ENCODE peak calls at places on chromosome 1, in five cellular contexts. N is trophoblast cell, V is IMR-90, A is tibial artery, W is spleen. R is an unnamed sample.

GRCh38 chr1:214463596-214463995 is 87.8 kb downstream of the PTPN14 start:
- DNase-seq in N (no peak), V (no peak), A (no peak), W (no peak), R (no peak)

GRCh38 chr1:118136511-118136937 is 48.5 kb downstream of the SPAG17 start:
- DNase-seq in N (peak; percentile 34), V (peak; percentile 90), A (no peak), W (no peak), R (no peak)

GRCh38 chr1:59316497-59317128 is 19.7 kb downstream of the FGGY start:
- DNase-seq in N (no peak), V (peak; percentile 70), A (no peak), W (no peak), R (no peak)

GRCh38 chr1:184649500-184649899 is 105.2 kb downstream of the EDEM3 start:
- DNase-seq in N (no peak), V (peak; percentile 51), A (no peak), W (no peak), R (no peak)

GRCh38 chr1:223421676-223422075 is 28.5 kb downstream of the CCDC185 start:
- DNase-seq in N (peak; percentile 28), V (peak; percentile 12), A (no peak), W (no peak), R (peak; percentile 24)

GRCh38 chr1:34474566-34474965 is 280.3 kb upstream of the GJB5 start:
- DNase-seq in N (no peak), V (no peak), A (no peak), W (no peak), R (no peak)

GRCh38 chr1:246724725-246725095 is 501 bp downstream of the SCCPDH start:
- DNase-seq in N (no peak), V (peak; percentile 46), A (no peak), W (no peak), R (no peak)

GRCh38 chr1:185570962-185571361 is 163.2 kb upstream of the HMCN1 start:
- DNase-seq in N (peak; percentile 52), V (peak; percentile 26), A (no peak), W (no peak), R (no peak)

GRCh38 chr1:45009296-45009865 is 1.7 kb downstream of the HECTD3 start:
- DNase-seq in N (no peak), V (no peak), A (no peak), W (no peak), R (no peak)

GRCh38 chr1:45010855-45011811 is at the start of gene HECTD3:
- DNase-seq in N (peak; percentile 53), V (peak; percentile 71), A (peak; percentile 88), W (peak; percentile 94), R (peak; percentile 70)

GRCh38 chr1:45011837-45012638 is at the start of gene UROD:
- DNase-seq in N (peak; percentile 97), V (peak; percentile 96), A (peak; percentile 95), W (peak; percentile 95), R (peak; percentile 94)

GRCh38 chr1:45008516-45008915 is 2.6 kb downstream of the HECTD3 start:
- DNase-seq in N (no peak), V (no peak), A (no peak), W (no peak), R (no peak)

GRCh38 chr1:45009956-45010854 is 919 bp downstream of the HECTD3 start:
- DNase-seq in N (peak; percentile 24), V (no peak), A (no peak), W (peak; percentile 82), R (peak; percentile 54)
- H3K4me1 ChIP-seq in N (peaks cover 11% of the 10 kb centered on the region), V (peaks cover 12% of the 10 kb centered on the region), A (peaks cover 38% of the 10 kb centered on the region), W (peaks cover 52% of the 10 kb centered on the region), R (peaks cover 20% of the 10 kb centered on the region)

GRCh38 chr1:66339944-66340343 is 194.0 kb upstream of the SGIP1 start:
- DNase-seq in N (no peak), V (no peak), A (no peak), W (no peak), R (no peak)

GRCh38 chr1:66335125-66335524 is 198.8 kb upstream of the SGIP1 start:
- DNase-seq in N (no peak), V (no peak), A (no peak), W (no peak), R (no peak)

GRCh38 chr1:66335859-66336640 is 197.9 kb upstream of the SGIP1 start:
- DNase-seq in N (peak; percentile 43), V (peak; percentile 61), A (peak; percentile 85), W (peak; percentile 87), R (no peak)

GRCh38 chr1:66336641-66336991 is 197.3 kb upstream of the SGIP1 start:
- DNase-seq in N (no peak), V (no peak), A (no peak), W (no peak), R (no peak)

GRCh38 chr1:66337249-66337648 is 196.7 kb upstream of the SGIP1 start:
- DNase-seq in N (no peak), V (no peak), A (no peak), W (peak; percentile 79), R (no peak)
- H3K27ac ChIP-seq in N (no peak overlapping the region), V (no peak overlapping the region), A (peak overlapping the region; percentile 88), W (peak overlapping the region; percentile 91), R (no peak overlapping the region)

DNA sequence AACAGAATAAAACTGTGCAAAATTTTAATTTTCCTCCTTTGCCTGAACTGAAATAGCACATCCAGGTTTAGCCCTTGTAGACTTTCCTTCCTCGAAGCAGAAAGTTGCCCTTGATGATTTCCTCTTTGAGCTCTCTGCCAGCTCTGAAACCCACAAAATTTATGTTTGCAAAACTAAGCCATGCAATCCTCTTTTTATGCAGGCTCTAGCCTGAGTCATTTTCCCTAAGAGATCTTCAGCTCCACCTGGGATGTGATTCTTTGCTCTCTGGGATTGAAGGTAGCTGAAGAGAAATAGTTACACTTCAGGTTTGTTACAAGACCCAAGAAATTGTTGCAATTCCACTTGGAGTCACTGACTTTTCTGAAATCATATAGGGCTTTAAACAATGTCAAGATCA is 1.4 kb upstream of the F3 start:
- DNase-seq in N (peak; percentile 33), V (peak; percentile 69), A (no peak), W (no peak), R (no peak)
- H3K4me3 ChIP-seq in N (no peak overlapping the region), V (peak overlapping the region; percentile 53), A (peak overlapping the region; percentile 76), W (peak overlapping the region; percentile 83), R (peak overlapping the region; percentile 80)

GRCh38 chr1:67754526-67754920 is 69.5 kb downstream of the GADD45A start:
- DNase-seq in N (no peak), V (no peak), A (no peak), W (no peak), R (peak; percentile 24)

GRCh38 chr1:67755619-67756018 is 70.6 kb downstream of the GADD45A start:
- DNase-seq in N (no peak), V (no peak), A (no peak), W (no peak), R (no peak)

GRCh38 chr1:67753776-67754525 is 69.0 kb downstream of the GADD45A start:
- DNase-seq in N (no peak), V (no peak), A (no peak), W (no peak), R (peak; percentile 75)

GRCh38 chr1:67752306-67752705 is 67.3 kb downstream of the GADD45A start:
- DNase-seq in N (no peak), V (no peak), A (no peak), W (no peak), R (no peak)

GRCh38 chr1:67755160-67755559 is 70.2 kb downstream of the GADD45A start:
- DNase-seq in N (no peak), V (no peak), A (no peak), W (no peak), R (no peak)
- H3K4me1 ChIP-seq in N (peaks cover 34% of the 10 kb centered on the region), V (peaks cover 17% of the 10 kb centered on the region), A (peaks cover 60% of the 10 kb centered on the region), W (peaks cover 13% of the 10 kb centered on the region), R (peaks cover 41% of the 10 kb centered on the region)